ENCODE peak calls at places on chromosome 13, in four cellular contexts. X is SK-N-SH, H is breast epithelium, F is heart right ventricle. Y is an unnamed sample.

GRCh38 chr13:66689628-66690027 is 540.5 kb downstream of the PCDH9 start:
- DNase-seq in X (peak; percentile 30), H (no peak), F (no peak), Y (no peak)

GRCh38 chr13:91292630-91293221 is 54.8 kb upstream of the MIR17HG start:
- DNase-seq in X (peak; percentile 1), H (no peak), F (no peak), Y (no peak)

GRCh38 chr13:59250276-59250990 is 913.3 kb downstream of the DIAPH3 start:
- DNase-seq in X (no peak), H (no peak), F (no peak), Y (no peak)

GRCh38 chr13:41942462-41943094 is 18.3 kb downstream of the VWA8 start:
- DNase-seq in X (no peak), H (no peak), F (no peak), Y (no peak)

GRCh38 chr13:87344176-87344575 is 327.0 kb upstream of the SLITRK5 start:
- DNase-seq in X (no peak), H (no peak), F (no peak), Y (no peak)

GRCh38 chr13:22176968-22177545 is 506.2 kb downstream of the FGF9 start:
- DNase-seq in X (no peak), H (no peak), F (no peak), Y (no peak)

GRCh38 chr13:106532111-106532929 is 3.1 kb downstream of the EFNB2 start:
- DNase-seq in X (peak; percentile 22), H (no peak), F (no peak), Y (no peak)

GRCh38 chr13:93963266-93964131 is 516.0 kb downstream of the DCT start:
- DNase-seq in X (no peak), H (no peak), F (no peak), Y (no peak)

GRCh38 chr13:60230593-60230992 is 66.9 kb upstream of the DIAPH3 start:
- DNase-seq in X (peak; percentile 22), H (no peak), F (no peak), Y (no peak)

GRCh38 chr13:111005808-111006494 is 91.1 kb upstream of the ANKRD10 start:
- DNase-seq in X (no peak), H (no peak), F (peak; percentile 63), Y (no peak)

GRCh38 chr13:38430761-38431160 is 81.1 kb downstream of the UFM1 start:
- DNase-seq in X (no peak), H (no peak), F (no peak), Y (no peak)

GRCh38 chr13:103299079-103299478 is 232.9 kb upstream of the SLC10A2 start:
- DNase-seq in X (no peak), H (no peak), F (no peak), Y (no peak)

GRCh38 chr13:110533771-110534670 is 27.5 kb downstream of the RAB20 start:
- DNase-seq in X (no peak), H (no peak), F (no peak), Y (no peak)

GRCh38 chr13:113802090-113802531 is 43.1 kb downstream of the TMEM255B start:
- DNase-seq in X (peak; percentile 97), H (no peak), F (peak; percentile 46), Y (peak; percentile 52)

GRCh38 chr13:39106216-39106995 is 68.2 kb downstream of the NHLRC3 start:
- DNase-seq in X (no peak), H (no peak), F (no peak), Y (no peak)

GRCh38 chr13:113842336-113843062 is 21.4 kb downstream of the GAS6 start:
- DNase-seq in X (no peak), H (no peak), F (no peak), Y (no peak)

GRCh38 chr13:113120300-113121182 is 2.1 kb upstream of the F10 start:
- DNase-seq in X (no peak), H (peak; percentile 43), F (no peak), Y (no peak)

GRCh38 chr13:47831265-47831664 is 169.8 kb downstream of the SUCLA2 start:
- DNase-seq in X (no peak), H (no peak), F (no peak), Y (no peak)

GRCh38 chr13:90717451-90717936 is 630.0 kb upstream of the MIR17HG start:
- DNase-seq in X (no peak), H (no peak), F (no peak), Y (no peak)

GRCh38 chr13:40031031-40031430 is 375.6 kb downstream of the COG6 start:
- DNase-seq in X (no peak), H (no peak), F (no peak), Y (no peak)

GRCh38 chr13:40340368-40341085 is 325.9 kb downstream of the FOXO1 start:
- DNase-seq in X (no peak), H (no peak), F (no peak), Y (no peak)

GRCh38 chr13:38862443-38862842 is 128.2 kb downstream of the STOML3 start:
- DNase-seq in X (no peak), H (no peak), F (no peak), Y (no peak)

GRCh38 chr13:41588899-41589298 is 131.5 kb downstream of the RGCC start:
- DNase-seq in X (no peak), H (no peak), F (no peak), Y (no peak)

GRCh38 chr13:79349011-79349410 is 57.0 kb downstream of the RBM26 start:
- DNase-seq in X (no peak), H (no peak), F (no peak), Y (no peak)

GRCh38 chr13:53822136-53822535 is 793.5 kb downstream of the OLFM4 start:
- DNase-seq in X (no peak), H (no peak), F (no peak), Y (no peak)

GRCh38 chr13:75635101-75635620 is 969 bp upstream of the LMO7 start:
- DNase-seq in X (no peak), H (no peak), F (no peak), Y (no peak)

GRCh38 chr13:110312669-110313031 is 5.6 kb downstream of the COL4A2 start:
- DNase-seq in X (no peak), H (no peak), F (no peak), Y (no peak)

GRCh38 chr13:110813646-110814624 is 100.4 kb downstream of the ING1 start:
- DNase-seq in X (no peak), H (no peak), F (no peak), Y (no peak)

GRCh38 chr13:91280806-91281205 is 66.7 kb upstream of the MIR17HG start:
- DNase-seq in X (no peak), H (no peak), F (no peak), Y (no peak)

GRCh38 chr13:41812851-41813250 is 148.1 kb downstream of the VWA8 start:
- DNase-seq in X (no peak), H (no peak), F (no peak), Y (no peak)

GRCh38 chr13:79477968-79478367 is 3.0 kb upstream of the NDFIP2 start:
- DNase-seq in X (no peak), H (no peak), F (peak; percentile 29), Y (no peak)

GRCh38 chr13:23378009-23378632 is 55.4 kb downstream of the SACS start:
- DNase-seq in X (no peak), H (no peak), F (no peak), Y (no peak)

GRCh38 chr13:44549461-44549860 is 26.7 kb downstream of the TSC22D1 start:
- DNase-seq in X (no peak), H (no peak), F (no peak), Y (no peak)

GRCh38 chr13:44368599-44369368 is 4.8 kb upstream of the SERP2 start:
- DNase-seq in X (no peak), H (no peak), F (no peak), Y (no peak)

GRCh38 chr13:100363874-100364273 is 224.7 kb downstream of the GGACT start:
- DNase-seq in X (no peak), H (no peak), F (no peak), Y (no peak)

GRCh38 chr13:59687028-59687427 is 476.7 kb downstream of the DIAPH3 start:
- DNase-seq in X (peak; percentile 26), H (no peak), F (no peak), Y (no peak)

GRCh38 chr13:51815848-51816247 is 11.9 kb upstream of the DHRS12 start:
- DNase-seq in X (no peak), H (no peak), F (no peak), Y (no peak)
- TF ChIP-seq CTCF in X (no peak), H (no peak), F (no peak), Y (no peak)

GRCh38 chr13:46598820-46599180 is 45.8 kb downstream of the LRCH1 start:
- DNase-seq in X (no peak), H (no peak), F (no peak), Y (no peak)
- H3K27ac ChIP-seq in X (no peak overlapping the region), H (no peak overlapping the region), F (no peak overlapping the region), Y (no peak overlapping the region)

GRCh38 chr13:26658491-26658890 is 101.0 kb downstream of the WASF3 start:
- DNase-seq in X (peak; percentile 45), H (no peak), F (no peak), Y (no peak)

GRCh38 chr13:26653842-26654241 is 96.4 kb downstream of the WASF3 start:
- DNase-seq in X (no peak), H (no peak), F (no peak), Y (no peak)

GRCh38 chr13:26658972-26659371 is 101.5 kb downstream of the WASF3 start:
- DNase-seq in X (no peak), H (no peak), F (no peak), Y (no peak)

GRCh38 chr13:26660185-26660584 is 100.4 kb downstream of the GPR12 start:
- DNase-seq in X (no peak), H (no peak), F (no peak), Y (no peak)

DNA sequence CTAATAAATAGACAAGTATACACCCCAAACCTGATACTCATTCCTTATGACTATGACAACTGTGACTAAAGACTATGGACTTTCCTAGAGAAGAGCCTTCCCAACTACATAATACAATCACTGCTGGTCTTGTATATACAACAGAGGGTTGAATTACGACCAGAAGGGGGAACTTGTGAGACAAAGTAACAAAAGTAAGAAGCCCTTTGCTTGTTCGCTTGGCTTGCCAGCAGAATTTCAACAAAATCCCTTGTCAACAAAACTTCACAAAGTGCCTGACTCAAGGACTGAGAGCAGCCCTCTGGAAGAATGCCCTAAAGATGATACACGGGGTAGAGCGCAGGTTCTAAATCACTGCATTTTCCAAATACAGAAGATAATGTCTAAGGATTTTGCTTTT is 99.4 kb downstream of the WASF3 start:
- DNase-seq in X (no peak), H (no peak), F (no peak), Y (no peak)
- TF ChIP-seq CTCF in X (peak; percentile 15), H (no peak), F (no peak), Y (no peak)

GRCh38 chr13:35699805-35700204 is 223.3 kb upstream of the MAB21L1 start:
- DNase-seq in X (no peak), H (no peak), F (no peak), Y (no peak)
- H3K27ac ChIP-seq in X (peak overlapping the region; percentile 58), H (peak overlapping the region; percentile 26), F (no peak overlapping the region), Y (no peak overlapping the region)

DNA sequence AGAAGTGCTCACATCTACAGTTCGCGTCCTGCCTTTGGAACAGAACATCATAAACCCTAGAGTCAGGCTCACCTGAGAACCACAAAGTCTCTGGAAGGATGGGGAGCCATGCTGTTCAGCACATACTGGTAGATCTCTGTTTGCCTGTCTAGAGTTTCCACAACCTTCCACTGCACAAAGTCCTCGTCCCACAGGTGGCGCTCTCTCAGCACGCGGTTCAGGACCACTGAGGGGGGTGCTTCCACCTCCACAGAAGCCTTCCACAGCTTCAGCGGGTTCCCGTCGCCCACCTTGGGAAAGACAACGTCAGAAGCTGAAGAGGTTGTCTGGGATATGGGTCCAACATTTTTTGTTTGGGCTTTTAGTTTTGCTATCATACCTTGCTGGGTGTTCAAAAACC is 93.6 kb downstream of the KL start:
- DNase-seq in X (no peak), H (no peak), F (no peak), Y (no peak)
- TF ChIP-seq CTCF in X (peak; percentile 45), H (no peak), F (no peak), Y (no peak)